ENCODE peak calls at places on chromosomes 1 and 21, in seven cellular contexts. X, G, C, W, U, V and Q are unnamed samples.

GRCh38 chr1:185537601-185538000 is 196.6 kb upstream of the HMCN1 start:
- DNase-seq in C (no peak), V (no peak), W (no peak), U (no peak), X (no peak), G (no peak), Q (no peak)

GRCh38 chr1:38068980-38069340 is 22.4 kb upstream of the POU3F1 start:
- DNase-seq in U (no peak), C (no peak), W (no peak), G (no peak), X (no peak), V (no peak), Q (no peak)

GRCh38 chr1:95393434-95393833 is 159.4 kb downstream of the RWDD3 start:
- DNase-seq in W (no peak), V (no peak), G (no peak), U (no peak), C (no peak), X (no peak), Q (no peak)

GRCh38 chr1:111754964-111755320 is 759 bp upstream of the DDX20 start:
- DNase-seq in U (peak; percentile 49), G (peak; percentile 84), C (peak; percentile 69), W (peak; percentile 54), X (no peak), V (peak; percentile 71), Q (no peak)

GRCh38 chr1:168116327-168116799 is 20.4 kb downstream of the GPR161 start:
- DNase-seq in V (peak; percentile 72), U (peak; percentile 68), G (no peak), C (no peak), W (no peak), X (peak; percentile 60), Q (no peak)

GRCh38 chr1:145720556-145720877 is 1.2 kb downstream of the CD160 start:
- DNase-seq in X (no peak), V (no peak), C (no peak), G (peak; percentile 30), W (no peak), U (no peak), Q (no peak)

GRCh38 chr1:185157599-185158469 is 867 bp downstream of the SWT1 start:
- DNase-seq in W (peak; percentile 7), V (no peak), C (peak; percentile 26), G (no peak), U (no peak), X (no peak), Q (no peak)

GRCh38 chr1:181930187-181930586 is 131.3 kb downstream of the ZNF648 start:
- DNase-seq in G (no peak), C (no peak), X (no peak), U (no peak), V (no peak), W (no peak), Q (no peak)

GRCh38 chr1:246151796-246152434 is 355.2 kb downstream of the SMYD3 start:
- DNase-seq in V (no peak), U (no peak), G (no peak), X (no peak), W (no peak), C (peak; percentile 37), Q (no peak)

GRCh38 chr21:34579411-34579810 is 35.5 kb downstream of the RCAN1 start:
- DNase-seq in X (no peak), C (no peak), U (no peak), V (no peak), W (no peak), G (peak; percentile 20), Q (no peak)

GRCh38 chr1:9996624-9997582 is at the start of gene RBP7:
- DNase-seq in U (peak; percentile 10), W (peak; percentile 43), X (peak; percentile 68), G (no peak), V (peak; percentile 76), C (peak; percentile 60), Q (no peak)

GRCh38 chr1:114093624-114094302 is 59.9 kb downstream of the SYT6 start:
- DNase-seq in U (no peak), V (no peak), W (no peak), G (peak; percentile 30), X (no peak), C (peak; percentile 49), Q (no peak)

GRCh38 chr1:214441119-214441518 is 110.3 kb downstream of the PTPN14 start:
- DNase-seq in X (no peak), W (no peak), G (peak; percentile 73), V (no peak), C (no peak), U (no peak), Q (no peak)

GRCh38 chr1:188668083-188668482 is 1809.6 kb downstream of the BRINP3 start:
- DNase-seq in C (peak; percentile 15), W (no peak), X (no peak), V (no peak), G (no peak), U (no peak), Q (no peak)

GRCh38 chr1:32651461-32652073 is 559 bp downstream of the RBBP4 start:
- DNase-seq in W (no peak), C (no peak), G (no peak), V (no peak), X (no peak), U (no peak), Q (no peak)

GRCh38 chr1:156463874-156464273 is 36.7 kb downstream of the MEF2D start:
- DNase-seq in V (no peak), U (no peak), C (no peak), W (no peak), G (no peak), X (no peak), Q (peak; percentile 79)

GRCh38 chr1:119924948-119925898 is 28.9 kb upstream of the ADAM30 start:
- DNase-seq in C (no peak), V (no peak), G (no peak), X (no peak), U (no peak), W (no peak), Q (no peak)

GRCh38 chr1:244226440-244226839 is 175.4 kb downstream of the ZBTB18 start:
- DNase-seq in V (no peak), C (no peak), U (no peak), X (no peak), W (no peak), G (no peak), Q (no peak)

GRCh38 chr1:71660417-71660816 is 579.6 kb upstream of the ZRANB2 start:
- DNase-seq in V (no peak), W (no peak), X (no peak), G (peak; percentile 4), C (no peak), U (no peak), Q (no peak)

DNA sequence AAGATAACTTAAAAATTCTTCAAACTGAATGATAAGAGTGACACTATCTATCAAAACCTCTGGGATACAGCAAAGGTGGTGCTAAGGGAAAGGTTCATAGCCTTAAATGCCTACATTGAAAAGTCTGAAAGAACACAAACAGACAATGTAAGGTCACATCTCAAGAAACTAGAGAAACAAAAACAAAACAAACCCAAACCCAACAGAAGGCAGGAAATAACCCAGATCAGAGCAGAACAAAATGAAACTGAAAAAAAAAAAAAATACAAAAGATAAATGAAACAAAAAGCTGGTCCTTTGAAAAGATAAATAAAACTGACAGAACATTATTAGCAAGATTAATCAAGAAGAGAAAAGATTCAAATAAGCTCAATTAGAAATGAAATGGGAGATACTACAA is 6.8 kb downstream of the ODF2L start:
- DNase-seq in C (no peak), G (no peak), X (no peak), W (no peak), U (no peak), V (no peak), Q (no peak)
- H3K4me1 ChIP-seq in C (no peaks in the 10 kb centered on the region), G (peaks cover 11% of the 10 kb centered on the region), X (peaks cover 23% of the 10 kb centered on the region), W (no peaks in the 10 kb centered on the region), U (no peaks in the 10 kb centered on the region), V (peaks cover 21% of the 10 kb centered on the region), Q (no peaks in the 10 kb centered on the region)

DNA sequence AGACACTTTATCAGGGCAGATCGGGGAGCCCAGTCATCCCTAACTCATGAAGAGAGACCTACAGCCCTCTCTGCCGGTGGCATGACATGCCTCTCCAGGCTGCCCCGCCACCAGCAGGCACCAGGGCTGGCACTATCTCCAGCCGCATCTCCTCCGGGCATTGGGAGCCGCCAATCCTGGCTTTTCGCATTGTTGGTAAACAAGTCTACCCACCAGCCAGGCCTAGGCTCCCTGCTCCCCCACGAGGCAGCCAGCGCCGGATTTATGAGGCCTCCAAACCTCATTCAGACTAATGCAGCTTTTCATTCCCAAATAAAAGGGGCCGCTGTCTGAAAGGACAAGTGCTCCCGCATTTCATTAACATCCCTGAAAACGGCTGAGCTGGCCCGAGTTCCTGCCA is 3.4 kb upstream of the GRIK3 start:
- DNase-seq in X (no peak), G (no peak), W (no peak), V (no peak), C (peak; percentile 80), U (no peak), Q (no peak)
- H3K4me1 ChIP-seq in X (peaks cover 8% of the 10 kb centered on the region), G (no peaks in the 10 kb centered on the region), W (peaks cover 3% of the 10 kb centered on the region), V (no peaks in the 10 kb centered on the region), C (peaks cover 74% of the 10 kb centered on the region), U (peaks cover 3% of the 10 kb centered on the region), Q (no peaks in the 10 kb centered on the region)

DNA sequence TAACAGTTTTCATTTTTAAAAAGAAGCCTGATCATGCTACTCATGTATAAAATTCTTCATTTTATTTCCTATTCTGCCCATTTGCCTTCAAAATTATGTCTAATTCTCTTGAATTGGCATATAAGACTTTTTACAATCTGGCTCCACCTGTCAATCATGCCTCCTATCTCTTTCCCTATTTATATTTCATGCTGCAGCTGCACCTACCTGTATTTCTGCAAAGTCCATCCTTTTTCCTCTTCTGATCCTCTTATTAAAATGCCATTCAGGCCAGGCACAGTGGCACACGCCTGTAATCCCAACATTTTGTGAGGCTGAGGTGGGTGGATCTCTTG is 30.6 kb upstream of the UAP1 start:
- DNase-seq in C (no peak), G (no peak), W (no peak), U (no peak), V (no peak), X (no peak), Q (no peak)
- H3K4me1 ChIP-seq in C (peaks cover 16% of the 10 kb centered on the region), G (no peaks in the 10 kb centered on the region), W (no peaks in the 10 kb centered on the region), U (no peaks in the 10 kb centered on the region), V (no peaks in the 10 kb centered on the region), X (peaks cover 12% of the 10 kb centered on the region), Q (no peaks in the 10 kb centered on the region)

GRCh38 chr1:89279011-89279466 is 6.4 kb upstream of the GBP5 start:
- DNase-seq in G (no peak), C (peak; percentile 8), X (no peak), W (no peak), U (no peak), V (no peak), Q (no peak)

GRCh38 chr1:89274431-89274857 is 1.8 kb upstream of the GBP5 start:
- DNase-seq in V (no peak), W (no peak), C (no peak), X (no peak), G (peak; percentile 93), U (no peak), Q (no peak)

GRCh38 chr1:89276690-89277089 is 4.0 kb upstream of the GBP5 start:
- DNase-seq in X (no peak), W (no peak), U (no peak), C (no peak), G (peak; percentile 23), V (no peak), Q (no peak)

GRCh38 chr1:89273324-89273778 is 691 bp upstream of the GBP5 start:
- DNase-seq in V (no peak), U (no peak), X (no peak), C (no peak), W (no peak), G (no peak), Q (no peak)

DNA sequence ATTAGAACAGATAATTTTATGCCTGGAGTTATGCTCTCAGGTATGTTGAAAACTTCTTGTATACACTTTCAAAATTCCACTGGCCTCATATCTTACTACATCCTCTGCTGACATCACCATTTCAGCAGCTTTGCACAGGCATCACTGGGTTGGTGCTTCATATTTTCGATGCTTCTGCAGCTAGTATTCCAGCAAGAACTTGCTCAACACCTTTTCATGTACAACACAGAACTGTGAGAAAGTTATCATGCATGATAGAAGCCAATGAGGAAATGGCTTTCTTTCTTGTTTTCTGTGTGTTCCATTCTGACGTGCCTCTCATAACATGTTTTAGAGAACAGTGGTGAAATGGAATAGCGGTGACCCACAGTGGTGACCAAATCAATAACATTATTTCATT is 5.1 kb upstream of the GBP5 start:
- DNase-seq in C (no peak), G (no peak), W (no peak), V (no peak), U (no peak), X (no peak), Q (no peak)
- H3K4me1 ChIP-seq in C (peaks cover 3% of the 10 kb centered on the region), G (no peaks in the 10 kb centered on the region), W (no peaks in the 10 kb centered on the region), V (peaks cover 7% of the 10 kb centered on the region), U (no peaks in the 10 kb centered on the region), X (peaks cover 12% of the 10 kb centered on the region), Q (no peaks in the 10 kb centered on the region)